ENCODE peak calls at places on chromosomes 3 and 15, in ten cellular contexts. R, L, Q, A, U, W, B, T, C and D are unnamed samples.

GRCh38 chr3:149506965-149507364 is 32.5 kb downstream of the TM4SF4 start:
- DNase-seq in R (no peak), L (no peak), Q (no peak), A (no peak), U (no peak), W (no peak), B (no peak), T (no peak), C (no peak), D (no peak)

GRCh38 chr3:141804447-141804777 is 41.2 kb downstream of the GRK7 start:
- DNase-seq in R (no peak), L (no peak), Q (no peak), A (no peak), U (no peak), W (no peak), B (no peak), T (no peak), C (no peak), D (no peak)

GRCh38 chr15:39691229-39691628 is 91.4 kb downstream of the FSIP1 start:
- DNase-seq in R (no peak), L (no peak), Q (peak; percentile 19), A (no peak), U (no peak), W (no peak), B (no peak), T (no peak), C (no peak), D (no peak)

GRCh38 chr3:190692256-190692655 is 170.2 kb downstream of the GMNC start:
- DNase-seq in R (no peak), L (no peak), Q (no peak), A (no peak), U (no peak), W (no peak), B (no peak), T (no peak), C (no peak), D (no peak)

GRCh38 chr3:174620138-174620537 is 239.0 kb upstream of the NAALADL2 start:
- DNase-seq in R (peak; percentile 22), L (no peak), Q (peak; percentile 15), A (no peak), U (no peak), W (peak; percentile 61), B (no peak), T (peak; percentile 59), C (no peak), D (no peak)

GRCh38 chr3:68964694-68965093 is 32.3 kb upstream of the TAFA4 start:
- DNase-seq in R (no peak), L (no peak), Q (no peak), A (no peak), U (no peak), W (no peak), B (no peak), T (no peak), C (no peak), D (no peak)

GRCh38 chr3:33931512-33931911 is 133.1 kb downstream of the PDCD6IP start:
- DNase-seq in R (no peak), L (no peak), Q (no peak), A (no peak), U (no peak), W (no peak), B (no peak), T (no peak), C (no peak), D (no peak)

GRCh38 chr3:143163562-143163961 is 44.0 kb downstream of the CHST2 start:
- DNase-seq in R (no peak), L (no peak), Q (no peak), A (no peak), U (no peak), W (no peak), B (no peak), T (no peak), C (no peak), D (no peak)

GRCh38 chr3:161420746-161421145 is 49.4 kb upstream of the SPTSSB start:
- DNase-seq in R (peak; percentile 35), L (no peak), Q (no peak), A (no peak), U (no peak), W (peak; percentile 96), B (no peak), T (no peak), C (no peak), D (no peak)

GRCh38 chr3:152232679-152233078 is 36.0 kb upstream of the MBNL1 start:
- DNase-seq in R (no peak), L (no peak), Q (no peak), A (no peak), U (no peak), W (no peak), B (no peak), T (no peak), C (no peak), D (no peak)

GRCh38 chr3:141486416-141486734 is 452 bp upstream of the RASA2 start:
- DNase-seq in R (peak; percentile 61), L (no peak), Q (no peak), A (no peak), U (no peak), W (peak; percentile 51), B (no peak), T (no peak), C (no peak), D (peak; percentile 43)

GRCh38 chr3:106609666-106610301 is 741.0 kb upstream of the CBLB start:
- DNase-seq in R (peak; percentile 92), L (peak; percentile 51), Q (peak; percentile 70), A (no peak), U (peak; percentile 20), W (peak; percentile 89), B (peak; percentile 59), T (peak; percentile 82), C (peak; percentile 57), D (peak; percentile 65)